ENCODE peak calls at places on chromosomes 11 and 22, in seven cellular contexts. Y, N, I, E, G, F and D are unnamed samples.

GRCh38 chr11:35626511-35626910 is 8.3 kb downstream of the FJX1 start:
- DNase-seq in Y (no peak), N (no peak), I (no peak), E (no peak), G (no peak), F (no peak), D (no peak)

GRCh38 chr22:26589367-26589844 is 526 bp downstream of the TPST2 start:
- DNase-seq in Y (no peak), N (peak; percentile 54), I (peak; percentile 22), E (no peak), G (peak; percentile 90), F (no peak), D (peak; percentile 17)

GRCh38 chr22:35684270-35684700 is 33.4 kb upstream of the APOL5 start:
- DNase-seq in Y (no peak), N (peak; percentile 25), I (no peak), E (no peak), G (no peak), F (no peak), D (no peak)

GRCh38 chr11:69151811-69152210 is 3.9 kb upstream of the SMIM38 start:
- DNase-seq in Y (no peak), N (no peak), I (no peak), E (no peak), G (no peak), F (no peak), D (no peak)

GRCh38 chr11:10400856-10401255 is 54.2 kb upstream of the AMPD3 start:
- DNase-seq in Y (no peak), N (no peak), I (no peak), E (no peak), G (no peak), F (no peak), D (no peak)

GRCh38 chr22:36352775-36353507 is 34.8 kb downstream of the MYH9 start:
- DNase-seq in Y (no peak), N (peak; percentile 94), I (no peak), E (no peak), G (peak; percentile 93), F (peak; percentile 69), D (no peak)

GRCh38 chr11:83159901-83160865 is 3.3 kb downstream of the PCF11 start:
- DNase-seq in Y (no peak), N (peak; percentile 56), I (peak; percentile 50), E (no peak), G (no peak), F (peak; percentile 80), D (no peak)

GRCh38 chr22:27075028-27075678 is 417.8 kb downstream of the MIAT start:
- DNase-seq in Y (no peak), N (no peak), I (no peak), E (no peak), G (no peak), F (no peak), D (no peak)

GRCh38 chr11:119585038-119585666 is 143.8 kb downstream of the NECTIN1 start:
- DNase-seq in Y (no peak), N (peak; percentile 51), I (peak; percentile 39), E (no peak), G (no peak), F (peak; percentile 84), D (no peak)

GRCh38 chr22:37492428-37493344 is 6.5 kb upstream of the MFNG start:
- DNase-seq in Y (peak; percentile 62), N (no peak), I (no peak), E (no peak), G (no peak), F (no peak), D (peak; percentile 55)

GRCh38 chr11:121936781-121937447 is 179.1 kb downstream of the BLID start:
- DNase-seq in Y (no peak), N (no peak), I (no peak), E (no peak), G (no peak), F (no peak), D (peak; percentile 5)

GRCh38 chr11:33668468-33668825 is 32.2 kb downstream of the C11orf91 start:
- DNase-seq in Y (no peak), N (no peak), I (no peak), E (no peak), G (no peak), F (no peak), D (no peak)

GRCh38 chr22:41347066-41347859 is 34.5 kb upstream of the TEF start:
- DNase-seq in Y (no peak), N (peak; percentile 48), I (no peak), E (no peak), G (peak; percentile 95), F (no peak), D (no peak)

GRCh38 chr11:46237248-46238077 is 40.0 kb upstream of the CREB3L1 start:
- DNase-seq in Y (peak; percentile 93), N (peak; percentile 32), I (peak; percentile 53), E (peak; percentile 86), G (peak; percentile 68), F (peak; percentile 17), D (peak; percentile 93)
- TF ChIP-seq POLR2A in Y (peak; percentile 30), N (no peak), I (no peak), E (peak; percentile 57), G (no peak), F (no peak), D (peak; percentile 75)

GRCh38 chr11:62725686-62726085 is 1.6 kb downstream of the HNRNPUL2 start:
- DNase-seq in Y (no peak), N (no peak), I (no peak), E (no peak), G (no peak), F (no peak), D (no peak)

GRCh38 chr11:62724171-62724570 is 3.1 kb downstream of the HNRNPUL2 start:
- DNase-seq in Y (no peak), N (no peak), I (no peak), E (no peak), G (no peak), F (no peak), D (no peak)

GRCh38 chr11:62726156-62727006 is 876 bp downstream of the HNRNPUL2 start:
- DNase-seq in Y (no peak), N (peak; percentile 28), I (peak; percentile 34), E (no peak), G (peak; percentile 66), F (peak; percentile 21), D (no peak)

GRCh38 chr11:62727007-62727832 is at the start of gene HNRNPUL2:
- DNase-seq in Y (peak; percentile 97), N (peak; percentile 99), I (peak; percentile 97), E (peak; percentile 98), G (peak; percentile 99), F (peak; percentile 97), D (peak; percentile 96)

DNA sequence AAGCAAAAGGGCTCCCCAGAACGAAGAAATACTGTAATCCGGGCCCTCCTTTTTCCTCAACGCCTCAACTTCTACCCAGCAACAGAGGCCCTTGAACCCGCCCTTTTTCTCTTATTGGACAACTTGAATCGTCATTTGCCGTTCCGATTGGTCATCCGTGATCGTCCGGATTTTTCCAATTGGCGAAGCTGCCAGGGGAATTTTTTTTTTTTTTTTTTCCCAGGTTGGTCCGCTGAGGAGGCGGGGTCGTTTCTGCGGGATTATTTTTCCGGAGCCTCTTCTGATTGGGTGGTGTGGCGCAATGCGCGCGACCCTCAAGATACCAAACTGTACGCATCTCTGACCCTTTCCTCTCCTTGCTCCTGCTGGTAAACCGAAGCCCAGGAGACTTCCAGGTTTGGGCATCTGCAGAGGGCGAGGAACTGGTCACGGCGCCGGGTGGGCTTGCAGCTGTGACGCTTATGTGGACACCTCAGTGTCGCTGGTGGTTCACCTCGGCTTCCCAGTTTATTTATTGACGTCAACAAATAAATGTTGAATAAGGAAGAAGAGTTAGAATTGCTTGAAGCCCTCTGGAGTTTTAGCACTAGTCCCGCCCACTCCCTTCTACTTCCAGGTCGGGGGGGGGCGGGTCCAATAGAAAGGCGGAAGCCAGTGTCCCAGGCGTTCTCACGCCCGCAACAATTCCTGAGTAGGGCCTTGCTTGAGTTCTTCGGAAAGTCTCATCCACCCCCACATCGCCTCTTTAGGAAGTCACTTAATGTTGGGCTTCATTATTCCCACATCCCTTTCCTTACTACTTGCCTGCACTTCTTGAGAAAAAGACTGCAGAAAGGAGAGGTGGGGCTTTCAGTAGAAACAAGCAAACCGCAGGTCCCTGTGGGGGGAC is at the start of gene TTC9C:
- DNase-seq in Y (peak; percentile 94), N (peak; percentile 91), I (peak; percentile 93), E (peak; percentile 98), G (peak; percentile 88), F (peak; percentile 89), D (peak; percentile 64)
- TF ChIP-seq POLR2A in Y (peak; percentile 42), N (peak; percentile 84), I (peak; percentile 68), E (peak; percentile 84), G (peak; percentile 65), F (peak; percentile 66), D (peak; percentile 28)

GRCh38 chr11:62556872-62557631 is 10.4 kb upstream of the AHNAK start:
- DNase-seq in Y (no peak), N (no peak), I (no peak), E (no peak), G (peak; percentile 27), F (no peak), D (no peak)

GRCh38 chr11:62554377-62554776 is 7.8 kb upstream of the AHNAK start:
- DNase-seq in Y (no peak), N (no peak), I (no peak), E (no peak), G (peak; percentile 55), F (no peak), D (no peak)

GRCh38 chr11:62553839-62554361 is 7.3 kb upstream of the AHNAK start:
- DNase-seq in Y (peak; percentile 92), N (no peak), I (no peak), E (peak; percentile 68), G (peak; percentile 19), F (no peak), D (peak; percentile 71)

GRCh38 chr11:62556102-62556871 is 9.7 kb upstream of the AHNAK start:
- DNase-seq in Y (peak; percentile 99), N (peak; percentile 77), I (peak; percentile 95), E (peak; percentile 93), G (peak; percentile 71), F (peak; percentile 87), D (peak; percentile 84)

GRCh38 chr11:62555464-62556092 is 9.0 kb upstream of the AHNAK start:
- DNase-seq in Y (peak; percentile 26), N (no peak), I (no peak), E (no peak), G (peak; percentile 52), F (peak; percentile 48), D (no peak)
- TF ChIP-seq POLR2A in Y (no peak), N (no peak), I (no peak), E (peak; percentile 1), G (no peak), F (no peak), D (no peak)

GRCh38 chr22:44999687-45000086 is 10.1 kb downstream of the PHF21B start:
- DNase-seq in Y (no peak), N (no peak), I (no peak), E (no peak), G (no peak), F (no peak), D (no peak)
- TF ChIP-seq POLR2A in Y (no peak), N (no peak), I (no peak), E (no peak), G (no peak), F (no peak), D (no peak)

DNA sequence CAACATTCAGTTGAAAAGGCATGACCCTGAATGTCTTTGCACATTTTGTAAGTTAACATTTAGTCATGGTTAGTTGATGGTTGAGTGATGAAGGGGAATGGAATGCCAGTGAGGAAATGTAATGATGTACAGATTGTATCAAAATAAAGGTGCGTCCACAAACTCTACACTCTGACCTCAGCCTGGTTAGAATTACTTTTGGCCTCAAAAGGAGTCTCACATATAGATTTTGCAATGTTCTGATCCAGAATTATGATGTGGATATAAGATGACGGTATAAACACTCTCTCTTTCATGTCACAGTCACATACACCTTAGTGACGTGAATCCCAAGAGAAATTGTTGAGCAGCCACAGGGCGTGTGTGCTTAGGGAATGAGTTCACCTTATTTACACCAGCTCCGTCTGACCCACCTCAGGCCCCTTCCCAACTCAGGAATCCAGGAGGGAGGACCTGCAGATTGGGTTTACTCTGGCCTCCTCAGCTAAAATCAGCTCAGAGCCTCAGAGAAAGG is 100.1 kb downstream of the RDX start:
- DNase-seq in Y (peak; percentile 56), N (no peak), I (no peak), E (peak; percentile 38), G (no peak), F (no peak), D (no peak)
- TF ChIP-seq POLR2A in Y (no peak), N (no peak), I (no peak), E (no peak), G (no peak), F (no peak), D (no peak)